ENCODE peak calls at places on chromosome 2, in four cellular contexts. H is AG08395, X is HuH-7, F is activated T-cell treated with anti-CD3 and anti-CD28 coated beads for 24 hours. L is an unnamed sample.

GRCh38 chr2:177265386-177265690 is 811 bp upstream of the NFE2L2 start:
- DNase-seq in X (no peak), H (no peak), F (no peak), L (no peak)

GRCh38 chr2:234919711-234920110 is 32.1 kb upstream of the SH3BP4 start:
- DNase-seq in X (no peak), F (no peak), H (peak), L (no peak)

GRCh38 chr2:10680957-10681356 is 8.8 kb downstream of the NOL10 start:
- DNase-seq in H (no peak), F (no peak), X (no peak), L (no peak)

GRCh38 chr2:73979021-73979420 is 5.7 kb upstream of the TET3 start:
- DNase-seq in H (no peak), F (peak), X (no peak), L (no peak)

GRCh38 chr2:56474412-56475158 is 290.8 kb downstream of the CCDC85A start:
- DNase-seq in X (peak), F (no peak), H (peak), L (peak)

GRCh38 chr2:240875228-240876034 is 6.8 kb downstream of the AGXT start:
- DNase-seq in X (no peak), F (no peak), H (no peak), L (no peak)

GRCh38 chr2:96617012-96617411 is 21.1 kb downstream of the KANSL3 start:
- DNase-seq in X (no peak), F (no peak), H (no peak), L (no peak)

GRCh38 chr2:223692227-223692947 is 90.2 kb upstream of the SCG2 start:
- DNase-seq in X (peak), H (peak), F (no peak), L (peak)

GRCh38 chr2:23475036-23475435 is 90.1 kb downstream of the KLHL29 start:
- DNase-seq in X (no peak), H (no peak), F (no peak), L (no peak)

GRCh38 chr2:76464310-76464709 is 753.6 kb upstream of the GCFC2 start:
- DNase-seq in H (no peak), F (no peak), X (no peak), L (no peak)

GRCh38 chr2:9375857-9376428 is 47.4 kb downstream of the ITGB1BP1 start:
- DNase-seq in H (no peak), X (no peak), F (no peak), L (no peak)

GRCh38 chr2:239817011-239817490 is 208.1 kb downstream of the NDUFA10 start:
- DNase-seq in F (no peak), X (no peak), H (no peak), L (no peak)

GRCh38 chr2:167940745-167941507 is 306.5 kb downstream of the STK39 start:
- DNase-seq in X (no peak), H (no peak), F (no peak), L (no peak)

GRCh38 chr2:202831241-202831997 is 40.1 kb downstream of the ICA1L start:
- DNase-seq in H (peak), F (peak), X (peak), L (peak)

GRCh38 chr2:108449410-108450200 is 599 bp downstream of the GCC2 start:
- DNase-seq in X (peak), H (peak), F (no peak), L (no peak)

GRCh38 chr2:112259509-112260294 is 4.9 kb upstream of the ZC3H8 start:
- DNase-seq in H (peak), F (peak), X (peak), L (no peak)

GRCh38 chr2:188022389-188022788 is 269.3 kb upstream of the GULP1 start:
- DNase-seq in X (no peak), F (no peak), H (no peak), L (no peak)

GRCh38 chr2:86025229-86025820 is 80.4 kb downstream of the POLR1A start:
- DNase-seq in F (no peak), X (no peak), H (peak), L (no peak)

GRCh38 chr2:203534486-203535077 is 519 bp downstream of the RAPH1 start:
- DNase-seq in X (peak), F (peak), H (peak), L (no peak)

GRCh38 chr2:238277695-238278094 is 10.7 kb downstream of the PER2 start:
- DNase-seq in F (no peak), X (no peak), H (no peak), L (no peak)

GRCh38 chr2:113136828-113137775 is 9.7 kb downstream of the IL1RN start:
- DNase-seq in H (peak), X (peak), F (no peak), L (no peak)

GRCh38 chr2:239897596-239898235 is 127.4 kb downstream of the NDUFA10 start:
- DNase-seq in X (no peak), F (no peak), H (no peak), L (no peak)

GRCh38 chr2:232501331-232501771 is 13.7 kb upstream of the ECEL1 start:
- DNase-seq in X (no peak), H (no peak), F (no peak), L (peak)

GRCh38 chr2:126803422-126803775 is 95.3 kb upstream of the TEX51 start:
- DNase-seq in X (no peak), F (no peak), H (no peak), L (no peak)

GRCh38 chr2:132691556-132691955 is 21.6 kb upstream of the LYPD1 start:
- DNase-seq in H (no peak), X (no peak), F (no peak), L (no peak)

GRCh38 chr2:126656311-126657145 is 570 bp downstream of the GYPC start:
- DNase-seq in H (peak), F (peak), X (no peak), L (no peak)

GRCh38 chr2:239128706-239129105 is 272.1 kb downstream of the HDAC4 start:
- DNase-seq in F (no peak), H (no peak), X (no peak), L (no peak)

GRCh38 chr2:148814853-148815419 is 60.1 kb upstream of the KIF5C start:
- DNase-seq in X (no peak), H (no peak), F (no peak), L (no peak)

GRCh38 chr2:149744845-149745244 is 157.3 kb upstream of the MMADHC start:
- DNase-seq in H (peak), F (no peak), X (no peak), L (no peak)

GRCh38 chr2:160499865-160500264 is 6.3 kb upstream of the RBMS1 start:
- DNase-seq in H (no peak), X (no peak), F (no peak), L (peak)

GRCh38 chr2:232873292-232873908 is 3.3 kb downstream of the SNORC start:
- DNase-seq in F (no peak), X (no peak), H (no peak), L (no peak)

GRCh38 chr2:70258532-70258875 is 567 bp downstream of the PCYOX1 start:
- DNase-seq in H (peak), X (peak), F (no peak), L (no peak)

GRCh38 chr2:1755436-1756191 is 11.3 kb upstream of the PXDN start:
- DNase-seq in X (no peak), F (no peak), H (no peak), L (no peak)

GRCh38 chr2:37802899-37803379 is 122.1 kb upstream of the RMDN2 start:
- DNase-seq in X (no peak), H (peak), F (no peak), L (no peak)

GRCh38 chr2:140791802-140792201 is 1339.0 kb downstream of the LRP1B start:
- DNase-seq in X (no peak), H (no peak), F (no peak), L (no peak)

GRCh38 chr2:119248311-119248710 is 24.7 kb downstream of the STEAP3 start:
- DNase-seq in F (no peak), X (no peak), H (no peak), L (no peak)